ENCODE peak calls at places on chromosomes 12 and 14, in four cellular contexts. C is astrocyte of the spinal cord, F is T1000, U is ecto neural progenitor cell. S is an unnamed sample.

GRCh38 chr12:93926237-93926636 is 222.1 kb upstream of the PLXNC1 start:
- DNase-seq in C (no peak), F (no peak), U (no peak), S (no peak)

GRCh38 chr14:33834101-33834955 is 116.5 kb downstream of the EGLN3 start:
- DNase-seq in C (no peak), F (no peak), U (no peak), S (no peak)

GRCh38 chr14:76811561-76811960 is 1.1 kb downstream of the ANGEL1 start:
- DNase-seq in C (peak; percentile 7), F (no peak), U (no peak), S (no peak)

GRCh38 chr12:84924956-84925355 is 12.4 kb upstream of the SLC6A15 start:
- DNase-seq in C (peak; percentile 31), F (no peak), U (no peak), S (no peak)

GRCh38 chr12:106774808-106775524 is 484 bp downstream of the RIC8B start:
- DNase-seq in C (no peak), F (no peak), U (no peak), S (no peak)

GRCh38 chr12:66964629-66965028 is 285.8 kb upstream of the GRIP1 start:
- DNase-seq in C (peak; percentile 78), F (no peak), U (no peak), S (peak; percentile 59)

GRCh38 chr12:93884794-93885460 is 207.8 kb downstream of the CRADD start:
- DNase-seq in C (peak; percentile 34), F (no peak), U (no peak), S (no peak)

GRCh38 chr12:131033886-131034482 is 80.3 kb downstream of the ADGRD1 start:
- DNase-seq in C (no peak), F (no peak), U (no peak), S (no peak)

GRCh38 chr14:50726372-50727107 is 58.4 kb upstream of the SAV1 start:
- DNase-seq in C (peak; percentile 83), F (peak; percentile 11), U (no peak), S (no peak)

S was measured in T-cell.